ENCODE peak calls at places on chromosomes 5 and 9, in ten cellular contexts. R is K562, E is GM23338, D is HepG2, N is breast epithelium, W is sigmoid colon, Z is SK-N-SH, H is HCT116, Q is stomach, M is GM12878. P is an unnamed sample.

GRCh38 chr9:114117614-114117995 is 18.5 kb upstream of the KIF12 start:
- DNase-seq in H (no peak), Z (no peak), M (no peak), W (no peak), E (no peak), N (no peak), R (no peak), Q (no peak), D (peak; percentile 70), P (no peak)

GRCh38 chr9:119252671-119253299 is 116.5 kb downstream of the BRINP1 start:
- DNase-seq in W (no peak), D (no peak), M (no peak), Q (no peak), N (no peak), Z (no peak), R (no peak), H (no peak), E (peak; percentile 68), P (no peak)

GRCh38 chr5:78586251-78586650 is 62.3 kb downstream of the LHFPL2 start:
- DNase-seq in M (no peak), Z (no peak), H (no peak), D (no peak), W (no peak), Q (no peak), N (no peak), R (peak; percentile 19), E (no peak), P (no peak)

GRCh38 chr9:72509635-72510034 is 11.8 kb upstream of the TMC1 start:
- DNase-seq in Q (no peak), H (no peak), N (no peak), Z (no peak), M (peak; percentile 51), R (no peak), D (no peak), W (no peak), E (no peak), P (no peak)

GRCh38 chr9:94783121-94783664 is 56.7 kb downstream of the AOPEP start:
- DNase-seq in M (peak; percentile 27), H (peak; percentile 69), N (peak; percentile 92), E (peak; percentile 95), Q (peak; percentile 80), R (peak; percentile 30), D (peak; percentile 75), Z (peak; percentile 68), W (peak; percentile 96), P (peak; percentile 91)

GRCh38 chr5:141928051-141928450 is 4.4 kb downstream of the DELE1 start:
- DNase-seq in D (no peak), R (no peak), Q (no peak), Z (no peak), M (no peak), W (peak; percentile 57), E (no peak), H (no peak), N (no peak), P (no peak)

GRCh38 chr5:134455466-134455865 is 43.8 kb upstream of the CDKN2AIPNL start:
- DNase-seq in W (peak; percentile 20), N (no peak), M (no peak), D (no peak), R (no peak), Z (no peak), Q (no peak), H (no peak), E (no peak), P (no peak)

GRCh38 chr9:3342159-3342777 is 183.5 kb downstream of the RFX3 start:
- DNase-seq in Z (no peak), W (no peak), N (no peak), R (no peak), H (no peak), E (no peak), M (no peak), D (no peak), Q (no peak), P (no peak)

GRCh38 chr9:3900673-3901318 is 375.0 kb upstream of the RFX3 start:
- DNase-seq in W (no peak), Q (no peak), E (no peak), R (no peak), M (no peak), D (no peak), Z (no peak), H (no peak), N (no peak), P (no peak)

GRCh38 chr5:123007292-123007691 is 29.2 kb downstream of the PPIC start:
- DNase-seq in N (no peak), W (no peak), M (no peak), R (no peak), H (no peak), E (peak; percentile 17), Q (no peak), Z (no peak), D (no peak), P (no peak)

DNA sequence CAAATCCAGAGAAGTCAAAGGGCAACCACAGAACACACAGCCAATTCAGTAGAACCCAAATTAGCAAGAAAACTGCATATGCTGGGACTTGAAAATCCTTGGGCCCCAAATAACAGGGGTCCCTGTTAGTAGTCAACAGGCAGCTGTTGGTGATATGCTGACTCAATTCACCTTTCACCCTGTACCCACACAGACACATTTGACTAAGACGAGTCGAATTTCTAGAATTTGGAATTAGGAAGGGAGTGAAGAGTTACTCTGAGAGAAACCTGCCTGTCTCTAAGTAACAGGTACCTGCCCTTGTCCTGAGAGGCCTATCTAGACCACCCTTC is 817 bp upstream of the VCP start:
- DNase-seq in M (no peak), E (no peak), W (no peak), N (no peak), D (no peak), Q (no peak), H (no peak), R (no peak), Z (no peak), P (no peak)
- H3K4me3 ChIP-seq in M (peak overlapping the region; percentile 34), E (peak overlapping the region; percentile 37), W (no peak overlapping the region), N (no peak overlapping the region), D (peak overlapping the region; percentile 12), Q (no peak overlapping the region), H (peak overlapping the region; percentile 31), R (no peak overlapping the region), Z (no peak overlapping the region), P (no peak overlapping the region)

GRCh38 chr9:127505396-127506116 is 54.2 kb downstream of the LRSAM1 start:
- DNase-seq in R (peak; percentile 56), D (peak; percentile 35), Z (peak; percentile 83), E (peak; percentile 81), N (no peak), H (no peak), W (no peak), Q (no peak), M (no peak), P (peak; percentile 62)

GRCh38 chr9:127504887-127505251 is 53.6 kb downstream of the LRSAM1 start:
- DNase-seq in D (no peak), Z (no peak), H (no peak), R (no peak), Q (no peak), M (no peak), W (no peak), E (no peak), N (no peak), P (no peak)

GRCh38 chr9:127502706-127503378 is 51.5 kb downstream of the LRSAM1 start:
- DNase-seq in E (no peak), M (no peak), W (no peak), H (no peak), D (no peak), N (no peak), R (no peak), Q (no peak), Z (no peak), P (peak; percentile 78)

GRCh38 chr9:127503379-127503921 is 52.1 kb downstream of the LRSAM1 start:
- DNase-seq in E (no peak), H (no peak), D (no peak), M (no peak), Z (no peak), R (no peak), W (no peak), N (no peak), Q (no peak), P (no peak)

GRCh38 chr9:127503947-127504886 is 52.9 kb downstream of the LRSAM1 start:
- DNase-seq in E (peak; percentile 93), H (peak; percentile 62), M (no peak), D (peak; percentile 70), N (peak; percentile 88), W (peak; percentile 94), R (peak; percentile 68), Q (peak; percentile 90), Z (peak; percentile 86), P (peak; percentile 93)
- TF ChIP-seq POLR2AphosphoS5 in E (no peak), H (peak; percentile 39), M (no peak), D (no peak), N (peak; percentile 62), W (no peak), R (no peak), Q (peak; percentile 10), Z (no peak), P (peak; percentile 6)

DNA sequence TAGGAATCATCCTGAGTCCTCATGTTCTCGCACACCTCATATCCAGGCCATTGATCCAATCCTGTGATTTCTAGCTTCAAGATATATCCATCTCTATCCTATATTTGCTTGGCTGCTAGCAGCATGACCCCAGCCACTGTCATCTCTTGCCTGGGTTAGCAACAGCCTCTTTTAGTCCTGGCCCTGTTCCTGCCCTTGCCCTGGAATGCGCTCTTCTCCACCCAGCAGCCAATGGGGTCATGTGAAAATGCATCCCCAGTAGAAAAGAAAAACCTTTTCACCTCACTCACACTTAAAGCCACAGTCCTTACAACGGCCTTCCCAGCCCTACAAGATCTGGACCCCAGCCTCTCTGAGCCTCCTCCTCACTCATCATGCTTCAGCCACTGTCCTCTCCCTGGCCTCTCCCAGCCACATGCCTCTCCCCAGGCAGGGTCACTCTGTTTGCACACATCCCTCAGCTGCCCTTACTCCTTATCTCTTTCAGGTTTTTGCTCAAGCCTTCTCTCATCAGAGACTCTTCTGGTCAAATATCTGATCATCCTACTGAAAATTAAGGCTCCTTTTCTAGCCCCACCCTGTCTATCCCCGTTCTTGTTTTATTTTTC is 34.3 kb upstream of the NR3C1 start:
- DNase-seq in D (no peak), N (no peak), Q (no peak), W (no peak), Z (no peak), R (no peak), M (no peak), E (peak; percentile 11), H (no peak), P (no peak)
- H3K4me1 ChIP-seq in D (peaks cover 26% of the 10 kb centered on the region), N (no peaks in the 10 kb centered on the region), Q (peaks cover 11% of the 10 kb centered on the region), W (no peaks in the 10 kb centered on the region), Z (no peaks in the 10 kb centered on the region), R (no peaks in the 10 kb centered on the region), M (peaks cover 9% of the 10 kb centered on the region), E (peaks cover 14% of the 10 kb centered on the region), H (no peaks in the 10 kb centered on the region), P (no peaks in the 10 kb centered on the region)

GRCh38 chr9:131986089-131986488 is 93.6 kb downstream of the MED27 start:
- DNase-seq in N (no peak), M (no peak), Z (no peak), Q (no peak), H (no peak), R (no peak), E (no peak), W (no peak), D (no peak), P (no peak)
- H3K4me3 ChIP-seq in N (no peak overlapping the region), M (no peak overlapping the region), Z (no peak overlapping the region), Q (no peak overlapping the region), H (no peak overlapping the region), R (no peak overlapping the region), E (no peak overlapping the region), W (no peak overlapping the region), D (no peak overlapping the region), P (no peak overlapping the region)

DNA sequence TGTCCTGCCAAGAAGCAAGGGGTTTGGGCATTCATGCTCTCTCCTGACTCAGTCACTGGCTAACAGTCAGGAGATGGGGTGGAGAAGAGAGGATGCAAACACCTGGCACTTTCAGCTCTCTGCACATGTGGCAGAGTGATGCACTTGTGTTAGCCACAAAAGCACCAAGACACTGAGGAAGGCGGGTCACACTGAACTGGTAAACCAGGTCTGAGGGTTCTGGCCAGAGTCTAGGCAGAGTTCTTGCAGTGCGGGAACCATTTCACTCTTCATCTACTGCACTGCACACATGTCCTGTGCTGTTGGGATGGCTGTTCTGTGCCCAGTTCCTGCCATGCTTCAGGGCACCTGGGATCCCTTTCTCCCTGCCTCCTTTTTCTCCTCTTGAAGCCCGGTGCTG is 157.1 kb upstream of the GDNF start:
- DNase-seq in N (no peak), R (no peak), E (no peak), Q (no peak), D (no peak), Z (no peak), H (no peak), M (no peak), W (no peak), P (no peak)
- TF ChIP-seq POLR2AphosphoS5 in N (no peak), R (no peak), E (no peak), Q (no peak), D (no peak), Z (no peak), H (no peak), M (no peak), W (no peak), P (no peak)